ENCODE peak calls at places on chromosomes 4 and X, in five cellular contexts. D is GM13977, M is iPS-NIHi11, U is T follicular helper cell, O is SK-N-SH. L is an unnamed sample.

GRCh38 chr4:82891728-82892466 is 944 bp upstream of the SEC31A start:
- DNase-seq in D (no peak), M (no peak), U (no peak), O (no peak), L (no peak)

GRCh38 chr4:22428441-22428840 is 87.4 kb downstream of the ADGRA3 start:
- DNase-seq in D (no peak), M (no peak), U (no peak), O (no peak), L (no peak)

GRCh38 chr4:20299515-20299914 is 47.8 kb downstream of the SLIT2 start:
- DNase-seq in D (no peak), M (no peak), U (no peak), O (peak), L (peak)

GRCh38 chrX:136812286-136812685 is 31.6 kb upstream of the ARHGEF6 start:
- DNase-seq in D (no peak), M (no peak), U (no peak), O (no peak), L (no peak)

GRCh38 chrX:10726647-10727046 is 106.3 kb upstream of the MID1 start:
- DNase-seq in D (no peak), M (no peak), U (no peak), O (no peak), L (no peak)

GRCh38 chrX:32448945-32449344 is 762.4 kb downstream of the DMD start:
- DNase-seq in D (no peak), M (no peak), U (no peak), O (no peak), L (no peak)

GRCh38 chrX:19699151-19699550 is 183.8 kb upstream of the MAP3K15 start:
- DNase-seq in D (no peak), M (no peak), U (no peak), O (no peak), L (no peak)

GRCh38 chrX:37862851-37863250 is 15.5 kb upstream of the DYNLT3 start:
- DNase-seq in D (no peak), M (no peak), U (no peak), O (no peak), L (no peak)

GRCh38 chr4:140373328-140374129 is at the start of gene SCOC:
- DNase-seq in D (peak), M (peak), U (peak), O (peak), L (peak)

GRCh38 chrX:133232331-133232730 is 14.2 kb upstream of the TFDP3 start:
- DNase-seq in D (no peak), M (no peak), U (no peak), O (no peak), L (no peak)

GRCh38 chrX:95057341-95057740 is 1383.3 kb downstream of the FAM133A start:
- DNase-seq in D (no peak), M (no peak), U (no peak), O (no peak), L (no peak)

GRCh38 chr4:110096406-110096805 is 102.0 kb downstream of the ELOVL6 start:
- DNase-seq in D (no peak), M (no peak), U (no peak), O (no peak), L (no peak)

GRCh38 chr4:72525938-72526337 is 43.1 kb downstream of the ADAMTS3 start:
- DNase-seq in D (no peak), M (no peak), U (no peak), O (no peak), L (peak)

GRCh38 chr4:75990129-75990528 is 616 bp downstream of the SDAD1 start:
- DNase-seq in D (no peak), M (no peak), U (no peak), O (peak), L (no peak)

GRCh38 chr4:142350886-142351285 is 495.2 kb downstream of the INPP4B start:
- DNase-seq in D (no peak), M (no peak), U (no peak), O (no peak), L (no peak)